ENCODE peak calls at places on chromosomes 1 and 21, in nine cellular contexts. K is breast epithelium, E is heart left ventricle, N is gastrocnemius medialis, R is uterus, L is transverse colon, Y is tibial nerve, T is A549, P is suprapubic skin. J is an unnamed sample.

GRCh38 chr1:61007534-61008364 is 74.6 kb upstream of the NFIA start:
- DNase-seq in P (no peak), E (no peak), L (no peak), T (no peak), N (no peak), R (no peak), K (no peak), Y (no peak), J (no peak)

GRCh38 chr1:153510984-153511410 is 24.8 kb downstream of the S100A6 start:
- DNase-seq in T (peak; percentile 88), R (peak; percentile 87), L (peak; percentile 89), P (peak; percentile 85), E (peak; percentile 84), K (peak; percentile 70), Y (peak; percentile 80), N (peak; percentile 59), J (peak; percentile 91)

GRCh38 chr21:45098867-45099266 is 24.5 kb downstream of the ADARB1 start:
- DNase-seq in Y (no peak), L (no peak), E (no peak), K (no peak), N (no peak), P (no peak), R (no peak), T (no peak), J (no peak)

GRCh38 chr1:229596961-229597699 is 28.8 kb downstream of the TAF5L start:
- DNase-seq in T (no peak), L (peak; percentile 23), Y (peak; percentile 21), E (peak; percentile 82), P (no peak), N (peak; percentile 68), R (peak; percentile 35), K (no peak), J (no peak)

GRCh38 chr1:228827026-228827425 is 91.7 kb downstream of the RHOU start:
- DNase-seq in N (no peak), Y (peak; percentile 34), R (no peak), K (no peak), T (no peak), E (no peak), L (no peak), P (no peak), J (no peak)

GRCh38 chr1:43373034-43373940 is 5.5 kb upstream of the ELOVL1 start:
- DNase-seq in N (no peak), E (peak; percentile 48), P (no peak), K (no peak), T (peak; percentile 48), R (no peak), L (no peak), Y (no peak), J (no peak)

GRCh38 chr21:16713331-16714114 is 799.3 kb upstream of the CXADR start:
- DNase-seq in Y (no peak), R (no peak), K (no peak), T (no peak), P (no peak), L (no peak), N (no peak), E (no peak), J (no peak)

GRCh38 chr1:28409066-28409465 is 39.5 kb downstream of the PHACTR4 start:
- DNase-seq in K (no peak), T (no peak), Y (no peak), R (no peak), E (no peak), P (no peak), N (no peak), L (no peak), J (no peak)

GRCh38 chr1:200072636-200073285 is 45.3 kb downstream of the NR5A2 start:
- DNase-seq in E (no peak), R (no peak), T (no peak), L (no peak), N (no peak), Y (no peak), K (no peak), P (no peak), J (no peak)

GRCh38 chr1:79437540-79437939 is 431.0 kb upstream of the ADGRL4 start:
- DNase-seq in L (no peak), E (no peak), T (no peak), N (no peak), K (no peak), P (no peak), Y (no peak), R (no peak), J (no peak)

GRCh38 chr1:58571616-58572015 is 5.4 kb downstream of the TACSTD2 start:
- DNase-seq in L (no peak), R (no peak), N (no peak), T (no peak), Y (no peak), K (no peak), E (no peak), P (no peak), J (no peak)

GRCh38 chr1:111334169-111334568 is 43.5 kb downstream of the CHIA start:
- DNase-seq in K (no peak), N (no peak), R (no peak), E (no peak), L (no peak), Y (peak; percentile 21), P (no peak), T (no peak), J (no peak)

GRCh38 chr1:225280563-225280962 is 147.3 kb downstream of the LBR start:
- DNase-seq in K (no peak), L (no peak), T (no peak), R (no peak), Y (no peak), E (no peak), N (no peak), P (no peak), J (no peak)

DNA sequence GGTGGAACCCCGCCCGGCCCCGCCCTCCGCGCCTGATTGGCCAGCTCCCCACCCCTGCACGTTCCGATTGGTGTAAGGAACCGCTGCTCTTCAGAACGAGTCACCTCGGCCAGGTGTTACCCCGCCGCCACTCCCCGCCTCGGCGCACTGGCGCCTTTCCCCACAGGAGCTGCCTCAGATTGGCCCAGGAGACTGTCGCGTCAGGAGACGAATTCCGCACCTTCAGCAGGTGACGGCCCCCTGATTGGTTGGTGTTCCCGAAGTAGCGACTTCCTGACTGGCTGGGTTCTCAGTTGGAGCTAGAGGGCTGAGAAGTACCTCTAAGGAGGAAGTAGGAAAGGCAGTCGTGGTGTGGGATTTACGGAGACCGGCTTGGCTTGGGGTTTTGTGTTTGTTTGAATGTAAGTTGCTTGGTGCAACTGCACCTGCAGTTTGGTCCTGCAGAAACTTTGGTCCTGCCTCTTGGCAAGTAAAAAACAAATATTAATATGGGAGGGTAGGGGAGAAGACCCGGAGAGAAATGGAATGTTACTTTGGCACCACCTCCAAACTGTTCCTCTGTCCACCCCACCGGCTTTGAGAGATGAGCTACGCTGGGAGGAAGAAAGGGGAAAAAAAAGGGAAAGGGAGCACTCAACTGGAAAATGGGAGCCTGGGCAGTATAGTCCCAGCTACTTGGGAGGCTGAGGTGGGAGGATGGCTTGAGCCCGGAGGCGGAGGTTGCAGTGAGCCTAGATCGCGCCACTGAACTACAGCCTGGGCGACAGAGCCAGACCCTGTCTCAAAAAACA is 411 bp upstream of the F11R start:
- DNase-seq in E (peak; percentile 77), T (peak; percentile 99), R (peak; percentile 37), K (peak; percentile 98), P (peak; percentile 91), Y (peak; percentile 43), L (peak; percentile 97), N (peak; percentile 53), J (peak; percentile 98)
- TF ChIP-seq POLR2A in E (no peak), T (peak; percentile 50), R (no peak), K (no peak), P (peak; percentile 15), Y (no peak), L (peak; percentile 98), N (no peak), J (peak; percentile 94)

GRCh38 chr21:39456665-39457064 is 4.9 kb downstream of the SH3BGR start:
- DNase-seq in L (no peak), K (no peak), P (no peak), Y (no peak), T (peak; percentile 13), E (no peak), R (no peak), N (no peak), J (no peak)
- TF ChIP-seq CTCF in L (no peak), K (peak; percentile 11), P (peak; percentile 24), Y (no peak), T (no peak), E (no peak), R (no peak), N (peak; percentile 32), J (no peak)

GRCh38 chr1:100415217-100415778 is 63.0 kb downstream of the CDC14A start:
- DNase-seq in K (no peak), E (no peak), T (no peak), R (no peak), L (no peak), P (no peak), N (no peak), Y (no peak), J (no peak)

GRCh38 chr1:100414693-100415092 is 62.4 kb downstream of the CDC14A start:
- DNase-seq in K (no peak), L (no peak), P (no peak), E (no peak), N (no peak), T (no peak), Y (no peak), R (no peak), J (no peak)

GRCh38 chr1:100411019-100411418 is 58.7 kb downstream of the CDC14A start:
- DNase-seq in P (no peak), E (no peak), T (no peak), Y (no peak), R (no peak), L (no peak), N (no peak), K (no peak), J (no peak)

GRCh38 chr1:100411574-100411973 is 59.3 kb downstream of the CDC14A start:
- DNase-seq in N (no peak), Y (no peak), R (no peak), L (no peak), K (no peak), E (no peak), P (no peak), T (no peak), J (no peak)

GRCh38 chr1:100412980-100413379 is 60.7 kb downstream of the CDC14A start:
- DNase-seq in E (no peak), K (no peak), T (no peak), N (no peak), Y (no peak), R (no peak), L (no peak), P (no peak), J (no peak)
- H3K4me1 ChIP-seq in E (peaks cover 11% of the 10 kb centered on the region), K (no peaks in the 10 kb centered on the region), T (no peaks in the 10 kb centered on the region), N (no peaks in the 10 kb centered on the region), Y (peaks cover 3% of the 10 kb centered on the region), R (no peaks in the 10 kb centered on the region), L (no peaks in the 10 kb centered on the region), P (peaks cover 22% of the 10 kb centered on the region), J (no peaks in the 10 kb centered on the region)

DNA sequence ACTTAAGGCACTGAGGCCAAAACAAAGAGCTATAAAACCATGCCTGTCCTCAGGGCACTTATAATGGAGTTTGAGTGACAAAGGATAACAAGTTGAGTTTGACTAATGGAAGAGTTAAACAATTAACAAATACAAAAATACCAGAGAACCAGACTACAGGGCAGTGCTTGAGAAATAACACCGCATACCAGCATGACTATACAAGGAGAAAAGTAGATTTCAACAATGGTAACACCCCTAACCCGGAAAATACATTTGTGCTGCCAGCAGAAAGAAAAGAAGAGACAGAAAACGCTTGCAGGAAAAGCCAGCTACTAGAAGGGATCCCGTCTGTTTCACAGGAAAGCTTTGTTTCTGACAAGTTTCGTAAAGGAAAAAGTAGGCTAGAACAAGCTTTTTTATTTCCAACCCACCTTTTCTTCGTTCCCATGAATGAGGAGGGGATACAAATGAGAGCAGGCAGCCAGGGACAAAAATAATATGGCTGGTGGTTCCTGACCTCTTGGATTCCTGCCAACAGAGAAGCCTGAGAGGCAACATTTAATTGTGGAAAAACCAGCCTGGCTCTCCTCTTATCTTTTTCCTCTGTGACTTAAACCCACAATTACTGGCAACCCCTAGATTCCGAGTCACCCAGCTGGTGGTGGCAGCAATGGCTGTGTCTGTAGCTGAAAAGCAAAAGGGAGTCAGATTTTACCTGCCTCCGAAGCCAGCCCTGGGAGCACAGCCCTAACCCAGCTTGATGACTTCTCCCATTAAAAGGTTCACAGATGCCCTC is 56.5 kb downstream of the WLS start:
- DNase-seq in R (no peak), T (no peak), L (no peak), N (no peak), K (no peak), Y (no peak), P (no peak), E (no peak), J (no peak)
- TF ChIP-seq POLR2A in R (no peak), T (no peak), L (no peak), N (no peak), K (no peak), Y (no peak), P (no peak), E (no peak), J (no peak)